ENCODE peak calls at places on chromosomes 16 and 17, in six cellular contexts. Y, X, D, P, B and V are unnamed samples.

GRCh38 chr17:17141860-17142552 is 64.1 kb downstream of the PLD6 start:
- DNase-seq in Y (peak; percentile 47), X (peak; percentile 50), D (no peak), P (peak; percentile 90), B (no peak), V (no peak)

GRCh38 chr17:79518330-79519151 is 92.3 kb downstream of the RBFOX3 start:
- DNase-seq in Y (no peak), X (no peak), D (no peak), P (no peak), B (no peak), V (no peak)

GRCh38 chr16:87337247-87337646 is 20.1 kb upstream of the C16orf95 start:
- DNase-seq in Y (no peak), X (no peak), D (no peak), P (no peak), B (no peak), V (peak; percentile 51)

GRCh38 chr17:81516439-81516838 is 3.8 kb upstream of the ACTG1 start:
- DNase-seq in Y (no peak), X (no peak), D (no peak), P (no peak), B (no peak), V (no peak)

GRCh38 chr17:38334480-38335364 is 9.0 kb downstream of the GPR179 start:
- DNase-seq in Y (no peak), X (no peak), D (no peak), P (peak; percentile 49), B (no peak), V (no peak)

GRCh38 chr16:66903544-66904427 is 14.9 kb downstream of the CDH16 start:
- DNase-seq in Y (no peak), X (no peak), D (no peak), P (no peak), B (no peak), V (peak; percentile 81)

GRCh38 chr17:8413938-8414337 is 16.3 kb upstream of the RNF222 start:
- DNase-seq in Y (no peak), X (no peak), D (no peak), P (no peak), B (no peak), V (no peak)

GRCh38 chr16:57757883-57758282 is 22.3 kb downstream of the KATNB1 start:
- DNase-seq in Y (no peak), X (no peak), D (no peak), P (no peak), B (no peak), V (peak; percentile 37)

GRCh38 chr17:45314761-45315549 is 1.9 kb downstream of the MAP3K14 start:
- DNase-seq in Y (no peak), X (peak; percentile 46), D (no peak), P (no peak), B (peak; percentile 4), V (no peak)

GRCh38 chr17:50263293-50264262 is 10.7 kb upstream of the TMEM92 start:
- DNase-seq in Y (peak; percentile 3), X (no peak), D (no peak), P (peak; percentile 58), B (no peak), V (peak; percentile 56)

GRCh38 chr17:44115585-44116415 is 7.6 kb downstream of the HDAC5 start:
- DNase-seq in Y (peak; percentile 69), X (peak; percentile 43), D (no peak), P (peak; percentile 88), B (peak; percentile 53), V (peak; percentile 84)

GRCh38 chr17:6666077-6666521 is 14.5 kb downstream of the C17orf100 start:
- DNase-seq in Y (peak; percentile 87), X (peak; percentile 79), D (peak; percentile 60), P (peak; percentile 95), B (peak; percentile 84), V (peak; percentile 82)

GRCh38 chr16:30113711-30114333 is 485 bp upstream of the GDPD3 start:
- DNase-seq in Y (no peak), X (peak; percentile 20), D (no peak), P (no peak), B (no peak), V (no peak)

GRCh38 chr17:57138956-57139576 is 54.0 kb downstream of the AKAP1 start:
- DNase-seq in Y (no peak), X (peak; percentile 22), D (no peak), P (no peak), B (peak; percentile 54), V (no peak)

GRCh38 chr16:9050102-9050830 is 41.2 kb upstream of the HAPSTR1 start:
- DNase-seq in Y (no peak), X (peak; percentile 16), D (no peak), P (peak; percentile 94), B (peak; percentile 14), V (no peak)

GRCh38 chr17:40696651-40697072 is 6.9 kb downstream of the KRT24 start:
- DNase-seq in Y (no peak), X (no peak), D (no peak), P (no peak), B (peak; percentile 38), V (no peak)

GRCh38 chr17:40699359-40699758 is 4.2 kb downstream of the KRT24 start:
- DNase-seq in Y (peak; percentile 22), X (no peak), D (no peak), P (no peak), B (no peak), V (no peak)

GRCh38 chr17:40695874-40696472 is 7.6 kb downstream of the KRT24 start:
- DNase-seq in Y (no peak), X (no peak), D (no peak), P (no peak), B (peak; percentile 34), V (no peak)

GRCh38 chr17:40699880-40700279 is 3.7 kb downstream of the KRT24 start:
- DNase-seq in Y (peak; percentile 14), X (no peak), D (no peak), P (no peak), B (no peak), V (no peak)

GRCh38 chr17:40694584-40694983 is 9.0 kb downstream of the KRT24 start:
- DNase-seq in Y (peak; percentile 35), X (no peak), D (no peak), P (peak; percentile 61), B (peak; percentile 46), V (no peak)
- H3K4me3 ChIP-seq in Y (no peak overlapping the region), X (no peak overlapping the region), D (no peak overlapping the region), P (no peak overlapping the region), B (no peak overlapping the region), V (no peak overlapping the region)

GRCh38 chr17:67349420-67349819 is 17.0 kb downstream of the PSMD12 start:
- DNase-seq in Y (no peak), X (no peak), D (no peak), P (no peak), B (no peak), V (no peak)
- H3K36me3 ChIP-seq in Y (no peaks in the 10 kb centered on the region), X (peaks cover 41% of the 10 kb centered on the region), D (no peaks in the 10 kb centered on the region), P (peaks cover 89% of the 10 kb centered on the region), B (peaks cover 86% of the 10 kb centered on the region), V (peaks cover 5% of the 10 kb centered on the region)

DNA sequence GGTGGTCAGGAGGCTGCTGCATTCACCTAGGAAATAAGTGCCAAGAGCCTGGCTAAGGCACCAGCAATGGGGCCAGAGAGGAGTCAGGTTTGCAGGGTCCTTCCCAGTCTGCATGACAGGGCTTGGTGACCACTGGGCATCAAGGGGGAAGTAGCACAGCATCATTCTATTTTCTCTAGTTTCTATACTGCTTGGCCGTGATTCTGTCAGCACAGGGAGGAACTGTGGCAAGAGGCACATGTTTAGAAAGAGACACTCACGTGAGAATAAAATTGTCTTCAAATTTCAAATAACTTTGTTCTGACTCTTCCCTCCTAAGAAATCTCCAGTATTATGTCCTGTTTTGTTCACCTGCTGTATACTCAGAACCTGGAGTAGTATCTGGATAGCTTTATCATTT is 37.8 kb downstream of the ERN1 start:
- DNase-seq in Y (no peak), X (no peak), D (no peak), P (no peak), B (no peak), V (no peak)
- H3K4me1 ChIP-seq in Y (peaks cover 12% of the 10 kb centered on the region), X (peaks cover 2% of the 10 kb centered on the region), D (peaks cover 76% of the 10 kb centered on the region), P (no peaks in the 10 kb centered on the region), B (peaks cover 41% of the 10 kb centered on the region), V (no peaks in the 10 kb centered on the region)

GRCh38 chr17:31313982-31314787 is at the start of gene EVI2B:
- DNase-seq in Y (no peak), X (peak; percentile 64), D (no peak), P (no peak), B (peak; percentile 82), V (no peak)
- H3K4me3 ChIP-seq in Y (no peak within 1 kb of the TSS), X (no peak within 1 kb of the TSS), D (peak within 1 kb of the TSS; percentile 1), P (no peak within 1 kb of the TSS), B (peak within 1 kb of the TSS; percentile 15), V (no peak within 1 kb of the TSS)

GRCh38 chr17:75834279-75834920 is 9.8 kb downstream of the UNC13D start:
- DNase-seq in Y (no peak), X (no peak), D (no peak), P (no peak), B (no peak), V (no peak)
- H3K36me3 ChIP-seq in Y (no peaks in the 10 kb centered on the region), X (no peaks in the 10 kb centered on the region), D (no peaks in the 10 kb centered on the region), P (no peaks in the 10 kb centered on the region), B (peaks cover 7% of the 10 kb centered on the region), V (no peaks in the 10 kb centered on the region)

GRCh38 chr16:25161753-25162152 is 50.2 kb downstream of the LCMT1 start:
- DNase-seq in Y (no peak), X (no peak), D (no peak), P (no peak), B (no peak), V (no peak)
- H3K4me1 ChIP-seq in Y (no peaks in the 10 kb centered on the region), X (no peaks in the 10 kb centered on the region), D (no peaks in the 10 kb centered on the region), P (peaks cover 3% of the 10 kb centered on the region), B (no peaks in the 10 kb centered on the region), V (no peaks in the 10 kb centered on the region)

GRCh38 chr16:3174618-3175148 is 13.3 kb upstream of the OR1F1 start:
- DNase-seq in Y (no peak), X (no peak), D (no peak), P (peak; percentile 75), B (no peak), V (no peak)
- H3K4me3 ChIP-seq in Y (no peak overlapping the region), X (no peak overlapping the region), D (no peak overlapping the region), P (peak overlapping the region; percentile 74), B (peak overlapping the region; percentile 68), V (no peak overlapping the region)